ENCODE peak calls at places on chromosome 11, in seven cellular contexts. One of them, this sample, is unnamed.

GRCh38 chr11:119121811-119122124 is 388 bp downstream of the HINFP start:
- DNase-seq in GM12865: no peak
- DNase-seq in colonic mucosa: no peak
- DNase-seq in stomach: no peak
- DNase-seq in coronary artery: no peak
- DNase-seq in heart right ventricle: no peak
- DNase-seq in left lung: no peak
- DNase-seq in this sample: no peak

GRCh38 chr11:15958939-15959338 is 397.4 kb downstream of the SOX6 start:
- DNase-seq in GM12865: no peak
- DNase-seq in colonic mucosa: no peak
- DNase-seq in stomach: no peak
- DNase-seq in coronary artery: peak; percentile 4
- DNase-seq in heart right ventricle: no peak
- DNase-seq in left lung: no peak
- DNase-seq in this sample: no peak

GRCh38 chr11:2698386-2699184 is 1.2 kb downstream of the KCNQ1OT1 start:
- DNase-seq in GM12865: no peak
- DNase-seq in colonic mucosa: no peak
- DNase-seq in stomach: no peak
- DNase-seq in coronary artery: peak; percentile 33
- DNase-seq in heart right ventricle: no peak
- DNase-seq in left lung: no peak
- DNase-seq in this sample: no peak

GRCh38 chr11:10294289-10294953 is 402 bp upstream of the SBF2 start:
- DNase-seq in GM12865: no peak
- DNase-seq in colonic mucosa: peak; percentile 61
- DNase-seq in stomach: no peak
- DNase-seq in coronary artery: no peak
- DNase-seq in heart right ventricle: peak; percentile 59
- DNase-seq in left lung: peak; percentile 87
- DNase-seq in this sample: no peak

GRCh38 chr11:64124147-64124546 is 41.8 kb downstream of the MACROD1 start:
- DNase-seq in GM12865: no peak
- DNase-seq in colonic mucosa: no peak
- DNase-seq in stomach: no peak
- DNase-seq in coronary artery: no peak
- DNase-seq in heart right ventricle: no peak
- DNase-seq in left lung: no peak
- DNase-seq in this sample: no peak

GRCh38 chr11:80320226-80320625 is 879.4 kb upstream of the TENM4 start:
- DNase-seq in GM12865: no peak
- DNase-seq in colonic mucosa: no peak
- DNase-seq in stomach: no peak
- DNase-seq in coronary artery: no peak
- DNase-seq in heart right ventricle: no peak
- DNase-seq in left lung: no peak
- DNase-seq in this sample: no peak

GRCh38 chr11:73203790-73204189 is 14.3 kb upstream of the P2RY2 start:
- DNase-seq in GM12865: no peak
- DNase-seq in colonic mucosa: no peak
- DNase-seq in stomach: no peak
- DNase-seq in coronary artery: no peak
- DNase-seq in heart right ventricle: no peak
- DNase-seq in left lung: no peak
- DNase-seq in this sample: no peak

GRCh38 chr11:32597914-32598313 is 14.3 kb downstream of the EIF3M start:
- DNase-seq in GM12865: no peak
- DNase-seq in colonic mucosa: no peak
- DNase-seq in stomach: no peak
- DNase-seq in coronary artery: no peak
- DNase-seq in heart right ventricle: no peak
- DNase-seq in left lung: no peak
- DNase-seq in this sample: no peak

GRCh38 chr11:119337581-119338317 is 2.9 kb downstream of the C1QTNF5 start:
- DNase-seq in GM12865: no peak
- DNase-seq in colonic mucosa: no peak
- DNase-seq in stomach: no peak
- DNase-seq in coronary artery: peak; percentile 74
- DNase-seq in heart right ventricle: no peak
- DNase-seq in left lung: no peak
- DNase-seq in this sample: no peak

GRCh38 chr11:68610452-68611116 is 73.8 kb upstream of the GAL start:
- DNase-seq in GM12865: no peak
- DNase-seq in colonic mucosa: no peak
- DNase-seq in stomach: no peak
- DNase-seq in coronary artery: no peak
- DNase-seq in heart right ventricle: no peak
- DNase-seq in left lung: no peak
- DNase-seq in this sample: no peak

GRCh38 chr11:4639931-4640330 is 2.7 kb downstream of the OR51D1 start:
- DNase-seq in GM12865: no peak
- DNase-seq in colonic mucosa: no peak
- DNase-seq in stomach: no peak
- DNase-seq in coronary artery: no peak
- DNase-seq in heart right ventricle: no peak
- DNase-seq in left lung: no peak
- DNase-seq in this sample: no peak

GRCh38 chr11:4637662-4638047 is 378 bp downstream of the OR51D1 start:
- DNase-seq in GM12865: no peak
- DNase-seq in colonic mucosa: no peak
- DNase-seq in stomach: no peak
- DNase-seq in coronary artery: no peak
- DNase-seq in heart right ventricle: no peak
- DNase-seq in left lung: no peak
- DNase-seq in this sample: no peak

GRCh38 chr11:4636136-4636535 is 1.1 kb upstream of the OR51D1 start:
- DNase-seq in GM12865: no peak
- DNase-seq in colonic mucosa: no peak
- DNase-seq in stomach: no peak
- DNase-seq in coronary artery: no peak
- DNase-seq in heart right ventricle: no peak
- DNase-seq in left lung: no peak
- DNase-seq in this sample: no peak

GRCh38 chr11:4641501-4641900 is 2.3 kb upstream of the OR51E1 start:
- DNase-seq in GM12865: no peak
- DNase-seq in colonic mucosa: no peak
- DNase-seq in stomach: no peak
- DNase-seq in coronary artery: no peak
- DNase-seq in heart right ventricle: no peak
- DNase-seq in left lung: no peak
- DNase-seq in this sample: no peak

GRCh38 chr11:4636962-4637661 is at the start of gene OR51D1:
- DNase-seq in GM12865: peak; percentile 77
- DNase-seq in colonic mucosa: peak; percentile 65
- DNase-seq in stomach: peak; percentile 79
- DNase-seq in coronary artery: peak; percentile 82
- DNase-seq in heart right ventricle: peak; percentile 74
- DNase-seq in left lung: peak; percentile 82
- DNase-seq in this sample: peak; percentile 25
- H3K4me3 ChIP-seq in GM12865: no peak within 1 kb of the TSS
- H3K4me3 ChIP-seq in colonic mucosa: no peak within 1 kb of the TSS
- H3K4me3 ChIP-seq in stomach: peak within 1 kb of the TSS; percentile 7
- H3K4me3 ChIP-seq in coronary artery: peak within 1 kb of the TSS; percentile 64
- H3K4me3 ChIP-seq in heart right ventricle: peak within 1 kb of the TSS; percentile 46
- H3K4me3 ChIP-seq in left lung: no peak within 1 kb of the TSS
- H3K4me3 ChIP-seq in this sample: no peak within 1 kb of the TSS

GRCh38 chr11:36431429-36432092 is 78.5 kb downstream of the TRAF6 start:
- DNase-seq in GM12865: peak; percentile 56
- DNase-seq in colonic mucosa: no peak
- DNase-seq in stomach: peak; percentile 27
- DNase-seq in coronary artery: no peak
- DNase-seq in heart right ventricle: no peak
- DNase-seq in left lung: no peak
- DNase-seq in this sample: no peak
- TF ChIP-seq CTCF in GM12865: no peak
- TF ChIP-seq CTCF in colonic mucosa: no peak
- TF ChIP-seq CTCF in stomach: no peak
- TF ChIP-seq CTCF in coronary artery: no peak
- TF ChIP-seq CTCF in heart right ventricle: no peak
- TF ChIP-seq CTCF in left lung: no peak
- TF ChIP-seq CTCF in this sample: no peak

GRCh38 chr11:85665756-85666155 is 827 bp upstream of the CREBZF start:
- DNase-seq in GM12865: no peak
- DNase-seq in colonic mucosa: no peak
- DNase-seq in stomach: no peak
- DNase-seq in coronary artery: no peak
- DNase-seq in heart right ventricle: no peak
- DNase-seq in left lung: no peak
- DNase-seq in this sample: no peak

GRCh38 chr11:85663080-85663729 is 1.7 kb downstream of the CREBZF start:
- DNase-seq in GM12865: no peak
- DNase-seq in colonic mucosa: no peak
- DNase-seq in stomach: no peak
- DNase-seq in coronary artery: no peak
- DNase-seq in heart right ventricle: no peak
- DNase-seq in left lung: no peak
- DNase-seq in this sample: no peak

GRCh38 chr11:85664561-85665481 is at the start of gene CREBZF:
- DNase-seq in GM12865: peak; percentile 96
- DNase-seq in colonic mucosa: peak; percentile 97
- DNase-seq in stomach: peak; percentile 94
- DNase-seq in coronary artery: peak; percentile 96
- DNase-seq in heart right ventricle: peak; percentile 94
- DNase-seq in left lung: peak; percentile 97
- DNase-seq in this sample: peak; percentile 84

GRCh38 chr11:85661972-85662664 is 2.8 kb downstream of the CREBZF start:
- DNase-seq in GM12865: no peak
- DNase-seq in colonic mucosa: no peak
- DNase-seq in stomach: no peak
- DNase-seq in coronary artery: no peak
- DNase-seq in heart right ventricle: no peak
- DNase-seq in left lung: no peak
- DNase-seq in this sample: no peak

GRCh38 chr11:85663781-85664560 is 958 bp downstream of the CREBZF start:
- DNase-seq in GM12865: peak; percentile 89
- DNase-seq in colonic mucosa: peak; percentile 85
- DNase-seq in stomach: peak; percentile 88
- DNase-seq in coronary artery: peak; percentile 88
- DNase-seq in heart right ventricle: peak; percentile 80
- DNase-seq in left lung: peak; percentile 95
- DNase-seq in this sample: peak; percentile 31
- H3K4me3 ChIP-seq in GM12865: peak overlapping the region; percentile 75
- H3K4me3 ChIP-seq in colonic mucosa: peak overlapping the region; percentile 86
- H3K4me3 ChIP-seq in stomach: peak overlapping the region; percentile 88
- H3K4me3 ChIP-seq in coronary artery: peak overlapping the region; percentile 77
- H3K4me3 ChIP-seq in heart right ventricle: peak overlapping the region; percentile 85
- H3K4me3 ChIP-seq in left lung: peak overlapping the region; percentile 92
- H3K4me3 ChIP-seq in this sample: peak overlapping the region; percentile 69

DNA sequence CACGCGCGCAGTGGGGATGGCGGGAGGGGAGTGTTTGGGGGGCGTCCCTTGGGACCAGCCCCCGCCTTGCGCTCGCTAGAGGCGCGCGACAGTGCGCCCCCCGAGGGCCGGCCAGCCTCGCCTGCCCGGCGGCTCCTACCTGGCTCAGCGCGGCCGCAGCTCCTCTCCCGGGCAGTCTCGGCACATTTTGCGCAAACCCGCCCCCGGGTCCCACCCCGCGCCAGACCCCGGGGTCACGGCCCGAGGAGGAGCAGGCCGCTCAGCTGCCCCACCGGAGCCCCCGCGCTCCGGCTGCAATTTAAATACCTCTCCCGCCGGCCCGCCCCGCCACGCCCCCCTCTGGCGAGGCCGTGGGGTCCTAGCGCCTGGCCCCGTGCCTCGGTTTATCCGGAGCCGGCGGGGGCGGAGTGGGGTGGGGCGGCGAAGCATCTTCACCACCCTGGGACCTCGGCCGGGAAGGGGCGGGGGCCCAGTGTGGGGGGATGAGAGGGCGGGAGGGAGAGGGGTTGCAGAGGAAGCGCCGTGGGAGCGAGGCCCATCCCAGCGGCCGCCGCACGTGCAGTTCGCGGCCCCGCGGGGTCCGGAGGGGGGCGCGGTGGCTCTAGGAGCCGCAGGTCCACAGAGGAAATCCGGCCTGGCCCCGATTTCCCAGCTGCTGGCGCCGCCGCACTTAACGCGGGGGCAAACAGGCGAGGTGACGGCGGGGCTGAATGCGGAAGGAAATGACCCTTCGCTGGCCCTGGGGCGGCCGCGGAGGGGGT is at the start of gene LRRC32:
- DNase-seq in GM12865: peak; percentile 46
- DNase-seq in colonic mucosa: peak; percentile 67
- DNase-seq in stomach: peak; percentile 45
- DNase-seq in coronary artery: no peak
- DNase-seq in heart right ventricle: peak; percentile 79
- DNase-seq in left lung: peak; percentile 89
- DNase-seq in this sample: no peak
- TF ChIP-seq CTCF in GM12865: no peak
- TF ChIP-seq CTCF in colonic mucosa: no peak
- TF ChIP-seq CTCF in stomach: no peak
- TF ChIP-seq CTCF in coronary artery: no peak
- TF ChIP-seq CTCF in heart right ventricle: no peak
- TF ChIP-seq CTCF in left lung: no peak
- TF ChIP-seq CTCF in this sample: peak; percentile 16

DNA sequence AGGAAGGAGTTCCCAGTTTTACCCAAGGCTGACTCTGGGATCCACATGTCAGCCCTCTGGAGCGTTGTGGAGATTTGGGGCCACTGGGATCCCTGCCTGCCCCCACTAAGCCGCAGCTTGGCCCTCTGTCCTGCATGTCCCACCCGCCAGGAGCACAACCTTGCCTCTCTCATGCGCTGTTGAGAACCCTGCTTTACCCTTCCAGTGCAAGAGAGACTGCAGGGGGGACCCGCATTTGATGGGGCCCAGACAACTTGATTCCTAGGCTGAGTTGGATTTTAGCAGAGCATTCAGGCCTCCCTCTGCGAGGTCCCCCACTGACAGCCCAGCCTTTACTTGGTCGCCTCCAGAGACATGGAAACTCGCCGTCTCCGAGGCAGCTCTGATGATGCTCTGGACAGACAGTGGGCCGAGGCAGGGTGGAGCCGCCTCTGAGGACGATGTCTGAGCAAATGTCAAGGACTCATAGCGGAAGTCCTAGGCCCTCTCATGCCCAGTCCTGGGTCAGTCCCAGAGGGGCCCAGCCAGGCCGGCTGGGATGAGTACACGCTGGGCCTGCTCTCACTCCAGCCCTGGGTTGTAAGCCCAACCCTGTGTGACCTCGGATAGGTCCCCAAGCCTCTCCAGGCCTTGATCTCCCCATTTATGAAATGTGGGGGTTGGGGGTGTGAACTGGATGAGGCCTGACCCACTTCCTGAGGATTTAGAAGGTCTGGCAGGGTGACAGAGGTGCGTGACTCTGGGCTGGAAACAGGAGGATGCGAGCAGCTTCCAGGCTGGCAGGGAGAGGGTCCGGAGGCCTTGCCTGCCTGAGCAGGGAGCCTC is 590 bp downstream of the CD5 start:
- DNase-seq in GM12865: no peak
- DNase-seq in colonic mucosa: no peak
- DNase-seq in stomach: no peak
- DNase-seq in coronary artery: no peak
- DNase-seq in heart right ventricle: no peak
- DNase-seq in left lung: peak; percentile 53
- DNase-seq in this sample: no peak
- H3K4me3 ChIP-seq in GM12865: no peak overlapping the region
- H3K4me3 ChIP-seq in colonic mucosa: peak overlapping the region; percentile 2
- H3K4me3 ChIP-seq in stomach: peak overlapping the region; percentile 2
- H3K4me3 ChIP-seq in coronary artery: no peak overlapping the region
- H3K4me3 ChIP-seq in heart right ventricle: no peak overlapping the region
- H3K4me3 ChIP-seq in left lung: peak overlapping the region; percentile 18
- H3K4me3 ChIP-seq in this sample: no peak overlapping the region

GRCh38 chr11:125085301-125086081 is 22.4 kb downstream of the SLC37A2 start:
- DNase-seq in GM12865: no peak
- DNase-seq in colonic mucosa: no peak
- DNase-seq in stomach: no peak
- DNase-seq in coronary artery: no peak
- DNase-seq in heart right ventricle: no peak
- DNase-seq in left lung: no peak
- DNase-seq in this sample: no peak
- TF ChIP-seq CTCF in GM12865: no peak
- TF ChIP-seq CTCF in colonic mucosa: no peak
- TF ChIP-seq CTCF in stomach: no peak
- TF ChIP-seq CTCF in coronary artery: no peak
- TF ChIP-seq CTCF in heart right ventricle: no peak
- TF ChIP-seq CTCF in left lung: no peak
- TF ChIP-seq CTCF in this sample: no peak

This sample was measured in GM12864.